ENCODE peak calls at places on chromosomes 12 and 14, in ten cellular contexts. L is tibial artery, O is MM.1S, S is fibroblast of lung, R is PC-9, Z is spleen, E is SK-N-SH, A is colonic mucosa, K is astrocyte, V is HCT116. Q is an unnamed sample. For H3K9me3, the result is how much of the 10 kb centered on the place peaks cover.

GRCh38 chr14:56004807-56005579 is 113.2 kb upstream of the PELI2 start:
- DNase-seq in V (no peak), O (no peak), L (peak), E (no peak), S (peak), K (peak), Z (no peak), R (peak), A (peak), Q (no peak)

GRCh38 chr12:24853588-24853987 is 95.3 kb downstream of the BCAT1 start:
- DNase-seq in K (peak), V (no peak), A (no peak), Z (no peak), L (no peak), O (no peak), S (peak), E (no peak), R (no peak), Q (no peak)

GRCh38 chr12:64752833-64753238 is 6.4 kb downstream of the GNS start:
- DNase-seq in E (no peak), L (no peak), K (no peak), A (no peak), R (no peak), Z (no peak), O (no peak), V (no peak), S (no peak), Q (no peak)

GRCh38 chr12:68034567-68034966 is 45.3 kb downstream of the IFNG-AS1 start:
- DNase-seq in R (no peak), E (no peak), O (no peak), V (no peak), K (no peak), S (no peak), Z (no peak), A (no peak), L (no peak), Q (no peak)

GRCh38 chr14:104977681-104978647 is at the start of gene AHNAK2:
- DNase-seq in V (peak), E (peak), A (peak), Z (peak), R (peak), K (peak), S (peak), O (no peak), L (peak), Q (peak)

GRCh38 chr12:70403827-70404226 is 37.7 kb downstream of the KCNMB4 start:
- DNase-seq in O (no peak), E (no peak), A (no peak), L (no peak), Z (no peak), R (no peak), K (no peak), S (no peak), V (no peak), Q (no peak)

GRCh38 chr12:48194780-48195179 is 8.3 kb downstream of the OR10AD1 start:
- DNase-seq in O (no peak), V (no peak), K (peak), Z (no peak), S (peak), R (no peak), E (no peak), A (no peak), L (no peak), Q (no peak)

GRCh38 chr12:46492471-46493351 is 120.1 kb upstream of the SLC38A2 start:
- DNase-seq in V (peak), L (no peak), S (peak), O (no peak), E (no peak), Z (no peak), K (peak), A (no peak), R (peak), Q (no peak)

GRCh38 chr12:7099290-7099996 is 7.2 kb upstream of the C1R start:
- DNase-seq in L (peak), K (no peak), O (no peak), S (no peak), E (no peak), V (no peak), A (no peak), Z (no peak), R (no peak), Q (no peak)

GRCh38 chr12:32761716-32762115 is 6.0 kb upstream of the YARS2 start:
- DNase-seq in E (no peak), V (no peak), S (no peak), R (no peak), Z (no peak), K (no peak), L (no peak), O (no peak), A (no peak), Q (no peak)

GRCh38 chr12:40031965-40032364 is 73.9 kb downstream of the SLC2A13 start:
- DNase-seq in O (no peak), S (no peak), K (no peak), L (no peak), V (no peak), A (no peak), Z (no peak), E (no peak), R (no peak), Q (no peak)

GRCh38 chr14:105063041-105063440 is 2.2 kb downstream of the GPR132 start:
- DNase-seq in L (no peak), Z (peak), O (no peak), S (no peak), V (no peak), A (no peak), K (no peak), E (no peak), R (no peak), Q (peak)

GRCh38 chr12:121917950-121918678 is at the start of gene CFAP251:
- DNase-seq in S (peak), K (peak), Z (peak), O (peak), V (peak), R (peak), E (peak), A (peak), L (peak), Q (peak)

GRCh38 chr12:82225871-82226270 is 132.3 kb downstream of the CCDC59 start:
- DNase-seq in A (no peak), Z (no peak), O (no peak), E (no peak), K (no peak), L (no peak), S (peak), V (no peak), R (no peak), Q (no peak)

GRCh38 chr12:59973515-59973914 is 377.7 kb downstream of the SLC16A7 start:
- DNase-seq in K (peak), E (no peak), S (peak), Z (no peak), A (no peak), R (peak), L (no peak), O (no peak), V (peak), Q (no peak)

GRCh38 chr14:102630405-102630804 is 38.0 kb downstream of the RCOR1 start:
- DNase-seq in O (no peak), E (no peak), Z (no peak), K (no peak), V (no peak), A (no peak), R (peak), S (no peak), L (no peak), Q (no peak)

GRCh38 chr14:36129181-36129580 is 47.3 kb downstream of the PTCSC3 start:
- DNase-seq in O (no peak), V (peak), Z (no peak), A (no peak), E (no peak), S (peak), R (peak), L (no peak), K (peak), Q (no peak)

GRCh38 chr14:86013663-86014062 is 483.7 kb downstream of the FLRT2 start:
- DNase-seq in Z (no peak), V (no peak), E (no peak), A (no peak), O (no peak), R (no peak), K (no peak), S (no peak), L (no peak), Q (no peak)

GRCh38 chr14:100873083-100873482 is 30.4 kb downstream of the RTL1 start:
- DNase-seq in E (no peak), R (no peak), A (no peak), K (no peak), Z (peak), L (no peak), V (no peak), S (no peak), O (no peak), Q (no peak)

GRCh38 chr12:80101126-80101525 is 1.8 kb downstream of the OTOGL start:
- DNase-seq in K (no peak), A (no peak), Z (no peak), V (no peak), O (no peak), R (no peak), L (no peak), S (peak), E (no peak), Q (no peak)

GRCh38 chr14:74302160-74302628 is 540 bp downstream of the ABCD4 start:
- DNase-seq in E (peak), R (peak), V (no peak), O (peak), L (no peak), S (peak), A (no peak), Z (no peak), K (peak), Q (no peak)

GRCh38 chr14:32324601-32325000 is 4.5 kb upstream of the AKAP6 start:
- DNase-seq in A (no peak), E (no peak), L (no peak), Z (no peak), R (no peak), K (no peak), V (no peak), S (peak), O (no peak), Q (no peak)

GRCh38 chr14:69716483-69717187 is 50.3 kb upstream of the SRSF5 start:
- DNase-seq in L (peak), A (no peak), E (no peak), S (peak), O (peak), K (peak), R (peak), V (no peak), Z (no peak), Q (no peak)

GRCh38 chr12:4274960-4275868 is 1.7 kb downstream of the CCND2 start:
- DNase-seq in K (no peak), E (no peak), L (no peak), Z (peak), R (no peak), A (peak), V (no peak), S (no peak), O (no peak), Q (no peak)

GRCh38 chr14:72902802-72903530 is 9.1 kb upstream of the DPF3 start:
- DNase-seq in S (peak), A (no peak), V (no peak), Z (no peak), E (no peak), K (no peak), L (no peak), O (no peak), R (no peak), Q (no peak)

GRCh38 chr14:88660056-88660455 is 97.2 kb downstream of the ZC3H14 start:
- DNase-seq in V (no peak), A (no peak), O (no peak), Z (no peak), S (peak), L (no peak), K (no peak), E (no peak), R (no peak), Q (no peak)

GRCh38 chr14:91872011-91872476 is 4.7 kb upstream of the TC2N start:
- DNase-seq in O (no peak), S (no peak), A (no peak), R (no peak), L (peak), E (no peak), K (no peak), V (no peak), Z (no peak), Q (no peak)

GRCh38 chr12:97169922-97170321 is 262.9 kb downstream of the NEDD1 start:
- DNase-seq in O (no peak), A (no peak), Z (no peak), K (no peak), L (no peak), V (no peak), E (peak), S (no peak), R (no peak), Q (no peak)

GRCh38 chr14:74988131-74988530 is 14.6 kb upstream of the EIF2B2 start:
- DNase-seq in R (peak), L (no peak), S (peak), Z (no peak), K (peak), O (no peak), A (no peak), E (no peak), V (peak), Q (no peak)

GRCh38 chr12:28051516-28052456 is 79.3 kb upstream of the PTHLH start:
- DNase-seq in V (no peak), Z (no peak), K (peak), S (peak), R (no peak), O (no peak), L (no peak), E (no peak), A (no peak), Q (no peak)

GRCh38 chr12:50842637-50843493 is at the start of gene TMPRSS12:
- DNase-seq in K (no peak), V (no peak), R (peak), Z (no peak), E (no peak), A (peak), O (no peak), S (no peak), L (no peak), Q (no peak)

GRCh38 chr14:49767473-49768300 is at the start of gene KLHDC2:
- DNase-seq in Z (peak), O (peak), S (peak), R (peak), K (peak), E (peak), V (peak), L (peak), A (peak), Q (peak)

GRCh38 chr12:51424662-51425539 is at the start of gene SLC4A8:
- DNase-seq in O (peak), R (peak), Z (peak), L (peak), E (peak), V (peak), K (peak), S (peak), A (peak), Q (peak)

GRCh38 chr14:20116748-20117147 is 6.2 kb downstream of the OR4K17 start:
- DNase-seq in V (no peak), S (no peak), K (no peak), E (no peak), L (no peak), R (no peak), A (no peak), Z (no peak), O (no peak), Q (no peak)

GRCh38 chr14:83071888-83072501 is 1538.3 kb upstream of the SEL1L start:
- DNase-seq in S (no peak), R (no peak), A (no peak), O (peak), Z (no peak), K (no peak), L (no peak), E (no peak), V (no peak), Q (no peak)

GRCh38 chr12:26255893-26256645 is 60.7 kb downstream of the SSPN start:
- DNase-seq in S (peak), A (no peak), Z (no peak), O (no peak), K (peak), E (no peak), V (no peak), R (peak), L (no peak), Q (no peak)

GRCh38 chr14:24079521-24080141 is 8.3 kb downstream of the CPNE6 start:
- DNase-seq in K (no peak), E (peak), O (no peak), Z (no peak), R (no peak), A (no peak), V (no peak), S (no peak), L (no peak), Q (no peak)

GRCh38 chr12:16165506-16165905 is 112.0 kb downstream of the SLC15A5 start:
- DNase-seq in A (peak), R (peak), S (peak), V (peak), Z (no peak), K (peak), O (peak), E (peak), L (peak), Q (no peak)

GRCh38 chr14:56120091-56120632 is 2.0 kb downstream of the PELI2 start:
- DNase-seq in S (no peak), A (peak), O (no peak), V (no peak), L (peak), Z (no peak), E (peak), K (no peak), R (no peak), Q (no peak)

DNA sequence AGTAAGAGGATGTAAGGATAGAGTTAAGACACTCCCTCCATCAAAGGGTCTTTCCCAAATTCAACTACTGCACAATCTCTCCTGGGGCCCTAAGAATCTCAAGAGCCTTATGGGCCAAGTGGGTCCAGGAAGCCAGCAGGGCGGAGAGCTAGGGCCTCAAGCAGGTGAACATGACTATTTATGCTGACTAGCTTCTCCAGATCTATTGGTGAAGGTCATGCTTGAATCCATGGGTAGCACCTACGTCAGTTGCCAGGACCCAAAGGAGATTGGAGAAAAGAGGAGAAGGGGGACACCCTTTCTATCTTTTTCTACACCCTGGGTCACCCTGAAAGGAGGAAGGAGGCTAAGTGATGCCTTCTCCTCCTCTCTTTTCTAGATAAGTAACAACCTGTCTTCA is 534.2 kb upstream of the MIS18BP1 start:
- DNase-seq in V (peak), Z (no peak), R (no peak), O (no peak), L (no peak), S (no peak), A (no peak), E (no peak), K (no peak), Q (no peak)
- H3K9me3 ChIP-seq in V (under half), Z (under half), R (under half), O (under half), L (under half), S (under half), A (under half), E (under half), K (under half), Q (under half)

GRCh38 chr14:65100905-65101541 is 1.3 kb downstream of the MAX start:
- DNase-seq in E (no peak), S (peak), V (no peak), R (no peak), Z (no peak), O (no peak), A (no peak), K (peak), L (no peak), Q (no peak)

GRCh38 chr14:65101631-65102440 is 481 bp downstream of the MAX start:
- DNase-seq in R (no peak), S (no peak), E (peak), O (no peak), L (peak), V (no peak), Z (peak), K (no peak), A (peak), Q (no peak)

GRCh38 chr14:65104791-65105190 is 2.5 kb upstream of the MAX start:
- DNase-seq in V (no peak), O (no peak), E (no peak), L (no peak), S (no peak), Z (no peak), A (peak), K (no peak), R (no peak), Q (no peak)

GRCh38 chr14:65103150-65103760 is 938 bp upstream of the MAX start:
- DNase-seq in L (no peak), E (peak), R (peak), K (no peak), V (no peak), S (peak), A (peak), O (peak), Z (peak), Q (no peak)

GRCh38 chr14:65102441-65103149 is at the start of gene MAX:
- DNase-seq in K (peak), L (peak), Z (peak), A (peak), V (peak), O (peak), R (peak), S (peak), E (peak), Q (peak)
- TF ChIP-seq CTCF in K (no peak), L (peak), Z (no peak), A (no peak), V (no peak), O (no peak), R (no peak), S (no peak), E (no peak), Q (no peak)

DNA sequence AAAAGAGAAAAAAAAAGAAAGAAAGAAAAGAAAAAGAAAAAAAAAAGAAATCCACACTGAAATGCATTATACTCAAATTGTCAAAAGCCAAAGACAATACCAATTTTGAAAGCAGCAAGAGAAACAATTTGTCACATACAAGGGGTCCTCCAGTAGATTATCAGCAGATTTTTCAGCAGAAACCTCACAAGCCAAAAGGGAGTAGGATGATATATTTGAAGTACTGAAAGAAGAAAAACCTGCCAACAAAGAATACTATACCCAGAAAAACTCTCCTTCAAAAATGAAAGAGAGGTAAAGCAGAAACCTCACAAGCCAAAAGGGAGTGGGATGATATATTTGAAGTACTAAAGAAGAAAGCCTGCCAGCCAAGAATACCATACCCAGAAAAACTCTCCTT is 37.1 kb upstream of the ANO6 start:
- DNase-seq in S (no peak), O (no peak), V (no peak), Z (no peak), K (no peak), R (no peak), A (no peak), L (no peak), E (no peak), Q (no peak)
- H3K9me3 ChIP-seq in S (under half), O (under half), V (under half), Z (under half), K (under half), R (under half), A (under half), L (under half), E (under half), Q (under half)

DNA sequence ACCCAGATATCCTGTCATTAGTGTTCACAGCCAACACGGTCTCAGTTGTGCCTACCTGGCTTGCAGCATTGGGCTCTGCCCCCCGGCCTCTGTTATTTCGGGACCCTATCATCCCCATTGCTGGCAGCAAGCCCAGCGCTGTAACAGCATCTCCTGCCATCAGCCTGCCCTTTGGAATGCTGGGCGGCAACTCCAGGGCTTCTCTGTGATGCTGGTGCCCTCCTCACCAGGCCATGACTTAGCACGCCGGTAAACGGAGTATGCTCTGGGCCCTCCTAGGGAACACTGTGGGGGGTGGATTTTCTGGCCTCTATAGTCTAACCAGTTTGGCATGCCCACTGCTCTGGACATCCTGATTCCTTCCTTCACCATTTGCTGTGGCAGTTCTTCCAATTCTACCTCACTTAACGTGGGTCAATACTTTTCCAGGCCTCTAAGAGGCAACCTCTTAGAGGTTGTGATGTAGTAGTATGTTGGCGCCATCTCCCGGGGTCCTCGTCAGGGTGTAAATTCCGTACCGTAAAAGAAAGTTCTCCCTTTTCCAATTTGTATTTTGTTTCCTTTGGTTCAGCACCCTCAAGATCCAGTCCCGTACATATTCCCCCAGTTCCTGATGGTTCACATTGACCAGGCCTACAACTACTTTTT is 80.0 kb downstream of the SINHCAF start:
- DNase-seq in L (no peak), O (peak), K (no peak), R (peak), A (no peak), E (no peak), V (no peak), S (no peak), Z (no peak), Q (no peak)
- TF ChIP-seq CTCF in L (no peak), O (peak), K (peak), R (no peak), A (no peak), E (no peak), V (no peak), S (peak), Z (no peak), Q (no peak)

GRCh38 chr12:126967152-126967551 is 1299.8 kb upstream of the TMEM132C start:
- DNase-seq in K (no peak), A (no peak), R (no peak), E (no peak), S (no peak), O (no peak), L (no peak), Z (no peak), V (no peak), Q (no peak)

GRCh38 chr12:126963825-126964224 is 1303.1 kb upstream of the TMEM132C start:
- DNase-seq in Z (no peak), V (no peak), E (no peak), S (no peak), O (no peak), K (no peak), A (no peak), R (no peak), L (no peak), Q (no peak)

GRCh38 chr12:126966498-126966897 is 1300.5 kb upstream of the TMEM132C start:
- DNase-seq in A (no peak), K (no peak), R (no peak), O (no peak), Z (no peak), L (no peak), V (no peak), S (no peak), E (no peak), Q (no peak)
- H3K9me3 ChIP-seq in A (under half), K (under half), R (under half), O (under half), Z (under half), L (under half), V (under half), S (under half), E (under half), Q (under half)

GRCh38 chr12:94208433-94208921 is 60.1 kb downstream of the PLXNC1 start:
- DNase-seq in Z (no peak), R (no peak), O (peak), A (no peak), E (no peak), V (no peak), S (no peak), L (no peak), K (no peak), Q (no peak)
- TF ChIP-seq CTCF in Z (no peak), R (no peak), O (peak), A (no peak), E (no peak), V (no peak), S (no peak), L (no peak), K (no peak), Q (no peak)